ENCODE peak calls at places on chromosomes 3 and 15, in five cellular contexts. One of them, this sample, is unnamed.
A peak's percentile ranks its signal among the peaks of the same experiment; 100 is the strongest.

GRCh38 chr3:10551821-10552630 is 46.6 kb upstream of the ATP2B2 start:
- DNase-seq in adrenal gland: peak; percentile 22
- DNase-seq in COR-L47: no peak
- DNase-seq in mesothelial cell of epicardium: no peak
- DNase-seq in iPS DF 19.7: no peak
- DNase-seq in this sample: peak; percentile 52

GRCh38 chr15:95840004-95840403 is 490.5 kb upstream of the NR2F2 start:
- DNase-seq in adrenal gland: no peak
- DNase-seq in mesothelial cell of epicardium: no peak
- DNase-seq in COR-L47: no peak
- DNase-seq in iPS DF 19.7: no peak
- DNase-seq in this sample: peak; percentile 47

GRCh38 chr3:170506556-170506955 is 79.3 kb downstream of the SLC7A14 start:
- DNase-seq in mesothelial cell of epicardium: no peak
- DNase-seq in COR-L47: no peak
- DNase-seq in iPS DF 19.7: no peak
- DNase-seq in adrenal gland: no peak
- DNase-seq in this sample: no peak

GRCh38 chr3:56928379-56929068 is 126.8 kb upstream of the ARHGEF3 start:
- DNase-seq in COR-L47: no peak
- DNase-seq in iPS DF 19.7: no peak
- DNase-seq in adrenal gland: peak; percentile 48
- DNase-seq in mesothelial cell of epicardium: no peak
- DNase-seq in this sample: no peak

GRCh38 chr3:52005571-52005986 is 9.9 kb upstream of the RPL29 start:
- DNase-seq in adrenal gland: no peak
- DNase-seq in iPS DF 19.7: no peak
- DNase-seq in COR-L47: peak; percentile 73
- DNase-seq in mesothelial cell of epicardium: peak; percentile 90
- DNase-seq in this sample: peak; percentile 68

GRCh38 chr3:178001670-178002101 is 534.5 kb upstream of the KCNMB2 start:
- DNase-seq in adrenal gland: no peak
- DNase-seq in COR-L47: no peak
- DNase-seq in iPS DF 19.7: no peak
- DNase-seq in mesothelial cell of epicardium: no peak
- DNase-seq in this sample: no peak

GRCh38 chr3:45582407-45582806 is 12.1 kb upstream of the LIMD1 start:
- DNase-seq in adrenal gland: no peak
- DNase-seq in COR-L47: no peak
- DNase-seq in mesothelial cell of epicardium: no peak
- DNase-seq in iPS DF 19.7: no peak
- DNase-seq in this sample: no peak

GRCh38 chr3:37864904-37865303 is 3.2 kb downstream of the CTDSPL start:
- DNase-seq in COR-L47: no peak
- DNase-seq in iPS DF 19.7: no peak
- DNase-seq in adrenal gland: no peak
- DNase-seq in mesothelial cell of epicardium: no peak
- DNase-seq in this sample: no peak

GRCh38 chr3:195921334-195921771 is 13.0 kb upstream of the TNK2 start:
- DNase-seq in COR-L47: no peak
- DNase-seq in adrenal gland: peak; percentile 9
- DNase-seq in mesothelial cell of epicardium: no peak
- DNase-seq in iPS DF 19.7: no peak
- DNase-seq in this sample: no peak

GRCh38 chr3:3707858-3708768 is 91.1 kb upstream of the LRRN1 start:
- DNase-seq in iPS DF 19.7: no peak
- DNase-seq in adrenal gland: no peak
- DNase-seq in mesothelial cell of epicardium: no peak
- DNase-seq in COR-L47: no peak
- DNase-seq in this sample: no peak

GRCh38 chr15:98865397-98866339 is 141.9 kb downstream of the PGPEP1L start:
- DNase-seq in iPS DF 19.7: no peak
- DNase-seq in adrenal gland: peak; percentile 78
- DNase-seq in mesothelial cell of epicardium: no peak
- DNase-seq in COR-L47: peak; percentile 71
- DNase-seq in this sample: peak; percentile 86

GRCh38 chr15:40923551-40923950 is 5.6 kb upstream of the DLL4 start:
- DNase-seq in COR-L47: no peak
- DNase-seq in adrenal gland: no peak
- DNase-seq in mesothelial cell of epicardium: no peak
- DNase-seq in iPS DF 19.7: no peak
- DNase-seq in this sample: no peak

GRCh38 chr3:57706462-57706861 is 13.6 kb upstream of the DENND6A start:
- DNase-seq in COR-L47: no peak
- DNase-seq in mesothelial cell of epicardium: no peak
- DNase-seq in iPS DF 19.7: no peak
- DNase-seq in adrenal gland: no peak
- DNase-seq in this sample: no peak

GRCh38 chr3:31358473-31359075 is 174.2 kb upstream of the STT3B start:
- DNase-seq in mesothelial cell of epicardium: no peak
- DNase-seq in iPS DF 19.7: no peak
- DNase-seq in adrenal gland: no peak
- DNase-seq in COR-L47: no peak
- DNase-seq in this sample: no peak

GRCh38 chr3:56915969-56916586 is 114.3 kb upstream of the ARHGEF3 start:
- DNase-seq in iPS DF 19.7: no peak
- DNase-seq in COR-L47: no peak
- DNase-seq in mesothelial cell of epicardium: no peak
- DNase-seq in adrenal gland: no peak
- DNase-seq in this sample: peak; percentile 41

GRCh38 chr3:54870423-54870822 is 57.4 kb downstream of the LRTM1 start:
- DNase-seq in iPS DF 19.7: no peak
- DNase-seq in COR-L47: no peak
- DNase-seq in mesothelial cell of epicardium: no peak
- DNase-seq in adrenal gland: peak; percentile 51
- DNase-seq in this sample: no peak

GRCh38 chr3:42164635-42165034 is 73.5 kb downstream of the TRAK1 start:
- DNase-seq in iPS DF 19.7: no peak
- DNase-seq in mesothelial cell of epicardium: no peak
- DNase-seq in COR-L47: no peak
- DNase-seq in adrenal gland: no peak
- DNase-seq in this sample: no peak

GRCh38 chr3:45819543-45819942 is 22.4 kb downstream of the LZTFL1 start:
- DNase-seq in mesothelial cell of epicardium: no peak
- DNase-seq in adrenal gland: no peak
- DNase-seq in COR-L47: no peak
- DNase-seq in iPS DF 19.7: no peak
- DNase-seq in this sample: no peak

GRCh38 chr3:148955544-148956346 is 35.6 kb upstream of the GYG1 start:
- DNase-seq in mesothelial cell of epicardium: no peak
- DNase-seq in adrenal gland: peak; percentile 70
- DNase-seq in COR-L47: peak; percentile 56
- DNase-seq in iPS DF 19.7: no peak
- DNase-seq in this sample: peak; percentile 43

GRCh38 chr3:46706771-46707582 is 5.8 kb downstream of the TMIE start:
- DNase-seq in COR-L47: no peak
- DNase-seq in mesothelial cell of epicardium: no peak
- DNase-seq in iPS DF 19.7: no peak
- DNase-seq in adrenal gland: peak; percentile 16
- DNase-seq in this sample: no peak

GRCh38 chr3:191239439-191240035 is 40.5 kb downstream of the OSTN start:
- DNase-seq in iPS DF 19.7: no peak
- DNase-seq in adrenal gland: no peak
- DNase-seq in mesothelial cell of epicardium: no peak
- DNase-seq in COR-L47: no peak
- DNase-seq in this sample: no peak

GRCh38 chr3:125137432-125138033 is 75.0 kb downstream of the SLC12A8 start:
- DNase-seq in mesothelial cell of epicardium: no peak
- DNase-seq in COR-L47: no peak
- DNase-seq in iPS DF 19.7: no peak
- DNase-seq in adrenal gland: peak; percentile 77
- DNase-seq in this sample: no peak

GRCh38 chr3:147414369-147415135 is 5.4 kb downstream of the ZIC1 start:
- DNase-seq in adrenal gland: no peak
- DNase-seq in mesothelial cell of epicardium: no peak
- DNase-seq in iPS DF 19.7: no peak
- DNase-seq in COR-L47: no peak
- DNase-seq in this sample: no peak

GRCh38 chr3:36700537-36701248 is 63.7 kb downstream of the DCLK3 start:
- DNase-seq in mesothelial cell of epicardium: peak; percentile 72
- DNase-seq in iPS DF 19.7: no peak
- DNase-seq in COR-L47: peak; percentile 21
- DNase-seq in adrenal gland: peak; percentile 59
- DNase-seq in this sample: peak; percentile 43

GRCh38 chr3:127753898-127754410 is 68.4 kb downstream of the MGLL start:
- DNase-seq in COR-L47: no peak
- DNase-seq in mesothelial cell of epicardium: no peak
- DNase-seq in iPS DF 19.7: no peak
- DNase-seq in adrenal gland: no peak
- DNase-seq in this sample: no peak

GRCh38 chr15:73346735-73347312 is 21.9 kb downstream of the HCN4 start:
- DNase-seq in adrenal gland: peak; percentile 57
- DNase-seq in COR-L47: no peak
- DNase-seq in iPS DF 19.7: no peak
- DNase-seq in mesothelial cell of epicardium: peak; percentile 89
- DNase-seq in this sample: peak; percentile 57

GRCh38 chr15:73330206-73331051 is 38.3 kb downstream of the HCN4 start:
- DNase-seq in mesothelial cell of epicardium: no peak
- DNase-seq in COR-L47: no peak
- DNase-seq in iPS DF 19.7: no peak
- DNase-seq in adrenal gland: no peak
- DNase-seq in this sample: no peak

GRCh38 chr3:160399347-160400047 is at the start of gene SMC4:
- DNase-seq in mesothelial cell of epicardium: peak; percentile 84
- DNase-seq in COR-L47: peak; percentile 99
- DNase-seq in adrenal gland: peak; percentile 91
- DNase-seq in iPS DF 19.7: peak; percentile 60
- DNase-seq in this sample: peak; percentile 84

GRCh38 chr3:196177567-196177966 is 33.6 kb downstream of the ZDHHC19 start:
- DNase-seq in mesothelial cell of epicardium: no peak
- DNase-seq in iPS DF 19.7: no peak
- DNase-seq in adrenal gland: no peak
- DNase-seq in COR-L47: no peak
- DNase-seq in this sample: no peak

GRCh38 chr15:38150794-38151193 is 101.8 kb upstream of the SPRED1 start:
- DNase-seq in adrenal gland: no peak
- DNase-seq in iPS DF 19.7: no peak
- DNase-seq in mesothelial cell of epicardium: no peak
- DNase-seq in COR-L47: no peak
- DNase-seq in this sample: no peak

GRCh38 chr3:67006460-67006859 is 8.4 kb downstream of the KBTBD8 start:
- DNase-seq in COR-L47: no peak
- DNase-seq in iPS DF 19.7: no peak
- DNase-seq in mesothelial cell of epicardium: no peak
- DNase-seq in adrenal gland: no peak
- DNase-seq in this sample: no peak

GRCh38 chr3:86774082-86774691 is 216.8 kb downstream of the VGLL3 start:
- DNase-seq in mesothelial cell of epicardium: no peak
- DNase-seq in COR-L47: peak; percentile 4
- DNase-seq in adrenal gland: no peak
- DNase-seq in iPS DF 19.7: no peak
- DNase-seq in this sample: no peak

GRCh38 chr15:69313437-69314000 is 14.8 kb downstream of the PAQR5 start:
- DNase-seq in COR-L47: no peak
- DNase-seq in adrenal gland: no peak
- DNase-seq in iPS DF 19.7: no peak
- DNase-seq in mesothelial cell of epicardium: no peak
- DNase-seq in this sample: no peak

GRCh38 chr3:29583861-29584260 is 303.0 kb downstream of the RBMS3 start:
- DNase-seq in adrenal gland: no peak
- DNase-seq in iPS DF 19.7: no peak
- DNase-seq in COR-L47: no peak
- DNase-seq in mesothelial cell of epicardium: no peak
- DNase-seq in this sample: no peak

GRCh38 chr3:115903843-115904242 is 280.5 kb downstream of the GAP43 start:
- DNase-seq in mesothelial cell of epicardium: no peak
- DNase-seq in adrenal gland: no peak
- DNase-seq in COR-L47: no peak
- DNase-seq in iPS DF 19.7: no peak
- DNase-seq in this sample: no peak